ENCODE peak calls at places on chromosomes 6 and 20, in four cellular contexts. H, V, F and L are unnamed samples.

GRCh38 chr6:94196891-94197290 is 777.5 kb upstream of the EPHA7 start:
- DNase-seq in F (no peak), H (no peak), V (no peak), L (no peak)

GRCh38 chr6:122838060-122838780 is 49.2 kb downstream of the SMPDL3A start:
- DNase-seq in V (peak), F (peak), H (no peak), L (no peak)

GRCh38 chr20:11544029-11544678 is 373.5 kb upstream of the BTBD3 start:
- DNase-seq in H (no peak), V (peak), F (peak), L (no peak)

GRCh38 chr20:18541741-18542140 is 25.5 kb upstream of the SMIM26 start:
- DNase-seq in H (no peak), V (no peak), F (no peak), L (no peak)

GRCh38 chr6:142833054-142833453 is 111.9 kb downstream of the HIVEP2 start:
- DNase-seq in H (no peak), V (no peak), F (peak), L (no peak)

GRCh38 chr6:31901415-31901952 is 402 bp downstream of the ZBTB12 start:
- DNase-seq in F (peak), H (peak), V (peak), L (no peak)

GRCh38 chr20:35001596-35002362 is 46.1 kb downstream of the MYH7B start:
- DNase-seq in H (no peak), F (no peak), V (peak), L (no peak)

GRCh38 chr20:4161447-4162251 is 146.3 kb upstream of the RNF24 start:
- DNase-seq in V (no peak), H (peak), F (no peak), L (no peak)

DNA sequence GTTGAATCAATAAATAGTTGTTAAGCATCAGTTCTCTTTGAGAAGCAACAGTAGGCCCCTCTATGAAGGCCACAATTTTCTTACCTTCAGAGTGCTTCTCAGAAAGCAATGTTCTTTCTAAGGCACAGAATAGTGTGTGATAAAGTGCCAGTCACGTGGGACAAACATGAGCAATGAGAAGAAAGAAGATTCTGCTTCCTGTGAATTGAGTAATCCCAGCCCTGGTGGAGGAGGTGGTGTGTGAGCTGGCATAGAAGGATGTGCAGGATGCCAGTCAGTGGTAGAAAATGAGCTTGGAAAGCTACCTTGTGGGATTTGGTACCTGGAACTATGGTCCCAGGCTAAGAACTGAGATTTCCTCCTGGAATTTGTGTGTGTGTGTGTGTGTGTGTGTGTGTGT is 21.7 kb downstream of the KIZ start:
- DNase-seq in V (no peak), H (no peak), F (no peak), L (no peak)
- H3K27ac ChIP-seq in V (no peak), H (no peak), F (no peak), L (no peak)

DNA sequence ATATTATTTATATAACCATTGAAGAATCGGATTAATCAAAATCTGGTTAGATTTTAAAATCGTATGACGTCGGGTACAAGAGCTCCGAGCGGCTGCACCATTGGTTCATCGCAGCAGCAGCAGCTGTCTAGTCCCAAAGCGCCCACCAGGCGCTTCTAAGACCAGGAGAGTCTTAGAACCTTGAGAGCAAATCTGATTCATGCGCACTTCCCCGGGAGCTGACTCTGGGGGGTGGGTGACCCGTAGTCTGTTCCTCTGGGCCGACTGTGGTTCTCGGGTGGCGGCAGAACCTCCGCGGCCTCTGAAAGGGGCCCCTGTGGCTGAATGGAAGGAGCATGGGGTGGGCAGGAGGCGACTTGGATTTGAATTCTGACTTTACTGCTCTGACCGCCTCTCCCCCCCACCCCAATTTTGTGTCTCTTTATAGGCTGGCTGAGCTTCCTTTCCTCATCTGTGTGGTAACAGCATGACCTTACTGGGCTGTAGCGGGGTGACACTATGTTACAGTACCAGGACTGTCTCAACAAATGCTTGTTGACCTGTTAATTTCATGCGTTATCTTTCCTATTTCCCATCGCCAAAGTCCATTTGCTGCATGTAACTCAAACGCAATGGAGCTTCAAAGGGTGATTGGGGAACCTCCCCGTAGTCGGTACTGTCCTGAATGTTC is 119.7 kb downstream of the RTN4IP1 start:
- DNase-seq in F (no peak), V (peak), H (peak), L (no peak)
- TF ChIP-seq CTCF in F (peak), V (no peak), H (no peak), L (no peak)

GRCh38 chr6:30599625-30600324 is 17.3 kb downstream of the PPP1R10 start:
- DNase-seq in F (peak), V (no peak), H (peak), L (no peak)
- TF ChIP-seq POLR2AphosphoS5 in F (peak), V (no peak), H (no peak), L (no peak)

GRCh38 chr6:152299336-152299735 is 337.8 kb downstream of the SYNE1 start:
- DNase-seq in F (no peak), V (no peak), H (no peak), L (no peak)
- H3K27ac ChIP-seq in F (no peak), V (no peak), H (no peak), L (peak)

GRCh38 chr6:144777249-144777648 is 492.1 kb downstream of the UTRN start:
- DNase-seq in F (no peak), H (no peak), V (no peak), L (no peak)

GRCh38 chr6:144781836-144782235 is 496.7 kb downstream of the UTRN start:
- DNase-seq in V (no peak), H (no peak), F (no peak), L (no peak)

GRCh38 chr6:144778056-144778455 is 492.9 kb downstream of the UTRN start:
- DNase-seq in F (no peak), H (no peak), V (no peak), L (no peak)

GRCh38 chr6:144776031-144776819 is 491.1 kb downstream of the UTRN start:
- DNase-seq in V (no peak), H (no peak), F (no peak), L (no peak)

DNA sequence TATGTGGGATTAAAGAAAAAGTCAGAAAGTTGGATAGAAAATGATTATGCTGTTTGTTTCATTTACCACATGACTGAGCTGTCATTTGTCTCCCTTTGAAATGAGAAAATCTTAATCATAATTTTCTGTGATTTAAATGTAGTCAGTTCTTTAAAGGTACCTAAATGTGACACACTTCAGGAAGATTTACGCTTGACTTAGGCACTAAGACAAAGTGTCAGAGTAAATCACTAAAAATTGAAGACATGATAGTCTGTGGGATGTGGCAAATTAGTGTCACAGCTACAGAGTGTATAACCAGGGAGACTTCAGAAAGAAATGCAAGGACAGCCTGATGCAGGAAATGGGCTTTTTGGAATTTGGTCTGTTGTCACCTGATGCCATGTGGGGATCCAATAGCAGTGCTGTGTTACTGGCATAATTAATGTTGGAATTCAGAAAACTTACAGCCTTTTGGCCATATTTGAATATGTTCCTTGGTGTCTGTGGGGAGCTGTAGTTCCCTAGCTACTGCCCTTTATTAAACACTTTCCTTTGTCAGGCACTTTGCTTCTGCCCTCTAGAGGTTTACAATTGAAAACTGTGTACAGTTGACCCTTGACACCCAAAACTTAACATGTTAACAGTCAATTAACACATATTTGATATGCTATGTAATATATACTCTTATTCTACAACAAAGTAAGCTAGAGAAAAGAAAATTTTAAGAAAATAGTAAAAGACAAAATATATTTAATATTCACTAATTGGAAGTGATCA is 493.8 kb downstream of the UTRN start:
- DNase-seq in V (no peak), F (no peak), H (no peak), L (no peak)
- TF ChIP-seq CTCF in V (no peak), F (no peak), H (no peak), L (no peak)

DNA sequence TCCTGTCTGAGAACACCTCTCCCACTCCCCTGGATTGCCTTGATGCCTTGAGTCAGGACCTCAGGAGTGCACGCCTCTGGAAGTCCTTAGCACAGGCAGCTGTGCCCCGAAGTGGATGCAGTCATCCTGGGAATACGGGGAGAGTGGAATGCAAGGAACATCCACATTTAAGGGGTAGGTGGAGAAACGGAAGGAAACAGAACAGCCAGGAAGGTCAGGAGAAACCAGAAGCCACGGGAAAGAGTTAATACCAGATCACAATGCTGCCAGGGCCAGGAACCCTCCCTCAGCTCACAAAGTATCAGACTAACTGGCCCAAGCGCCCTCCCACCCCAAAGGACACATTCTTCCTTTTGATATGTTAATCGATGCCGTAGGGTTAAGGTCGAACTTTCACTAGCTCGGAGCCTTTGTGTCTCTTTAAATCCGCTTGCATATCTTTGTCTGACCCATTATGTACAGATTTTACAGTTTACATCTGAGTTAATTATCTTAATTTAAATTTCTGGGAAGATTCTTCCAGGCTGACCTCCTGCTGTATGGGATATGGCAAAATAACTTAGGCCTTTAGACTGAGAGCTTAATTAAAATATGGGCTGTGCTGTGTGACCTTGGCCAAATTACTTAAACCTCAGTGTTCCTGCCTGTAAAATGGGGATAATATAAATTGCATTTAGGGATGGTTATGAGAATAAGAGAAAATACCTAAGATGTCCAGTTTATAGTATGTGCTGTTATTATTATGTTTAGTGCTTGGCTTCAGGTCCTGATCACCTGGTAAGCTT is 24.0 kb upstream of the CCND3 start:
- DNase-seq in F (peak), H (no peak), V (no peak), L (no peak)
- TF ChIP-seq POLR2AphosphoS5 in F (peak), H (no peak), V (no peak), L (no peak)

GRCh38 chr6:53065266-53066058 is at the start of gene FBXO9:
- DNase-seq in H (peak), V (peak), F (peak), L (no peak)

GRCh38 chr6:53066874-53067273 is 1.7 kb downstream of the FBXO9 start:
- DNase-seq in V (no peak), H (no peak), F (no peak), L (no peak)

GRCh38 chr6:53067307-53067706 is 2.1 kb downstream of the FBXO9 start:
- DNase-seq in H (no peak), V (no peak), F (no peak), L (no peak)

GRCh38 chr6:53064726-53065265 is 408 bp upstream of the FBXO9 start:
- DNase-seq in H (peak), V (peak), F (peak), L (peak)

DNA sequence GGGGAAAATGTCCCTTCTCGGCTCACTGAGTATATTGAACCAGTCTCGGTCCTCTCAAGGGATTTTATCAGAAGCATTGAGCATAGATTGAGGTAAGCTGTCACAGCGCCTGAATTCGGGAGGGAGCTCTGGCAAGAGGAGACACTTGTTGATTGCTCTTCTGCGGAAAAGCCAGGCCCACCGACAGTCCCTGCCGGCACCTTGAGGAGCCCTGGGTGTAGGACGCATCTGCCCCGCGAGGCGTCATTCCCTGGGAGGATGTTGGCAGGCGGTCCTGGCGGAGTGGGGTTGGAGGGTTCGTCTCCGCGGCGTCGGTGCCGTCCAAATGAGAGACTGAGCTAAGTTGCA is 829 bp downstream of the FBXO9 start:
- DNase-seq in F (peak), H (peak), V (no peak), L (no peak)
- H3K27ac ChIP-seq in F (no peak), H (peak), V (no peak), L (peak)